ENCODE peak calls at places on chromosomes 12 and 14, in four cellular contexts. X is smooth muscle cell of the brain vasculature, H is Daoy, Z is Caki2. I is an unnamed sample.

GRCh38 chr12:29510591-29511174 is 13.2 kb upstream of the OVCH1 start:
- DNase-seq in X (no peak), H (no peak), Z (no peak), I (no peak)

GRCh38 chr14:74213907-74214803 is 25.1 kb upstream of the VSX2 start:
- DNase-seq in X (no peak), H (no peak), Z (no peak), I (no peak)

GRCh38 chr12:33253123-33253522 is 186.5 kb downstream of the SYT10 start:
- DNase-seq in X (no peak), H (no peak), Z (no peak), I (no peak)

GRCh38 chr12:12207746-12208145 is 59.1 kb downstream of the LRP6 start:
- DNase-seq in X (no peak), H (no peak), Z (peak; percentile 28), I (no peak)

GRCh38 chr12:12333980-12334709 is 15.9 kb downstream of the MANSC1 start:
- DNase-seq in X (no peak), H (peak; percentile 45), Z (peak; percentile 47), I (no peak)

GRCh38 chr14:106738075-106738474 is 1211.7 kb downstream of the TMEM121 start:
- DNase-seq in X (no peak), H (no peak), Z (no peak), I (no peak)

GRCh38 chr12:104890463-104891096 is 67.5 kb downstream of the SLC41A2 start:
- DNase-seq in X (no peak), H (no peak), Z (no peak), I (no peak)

GRCh38 chr12:52618216-52618615 is at the start of gene KRT73:
- DNase-seq in X (no peak), H (no peak), Z (no peak), I (no peak)

GRCh38 chr14:51368721-51369163 is 128.7 kb downstream of the TMX1 start:
- DNase-seq in X (peak; percentile 71), H (peak; percentile 82), Z (no peak), I (no peak)

GRCh38 chr12:128792398-128792797 is 31.4 kb downstream of the SLC15A4 start:
- DNase-seq in X (no peak), H (no peak), Z (no peak), I (no peak)

GRCh38 chr14:84927096-84927910 is 602.6 kb upstream of the FLRT2 start:
- DNase-seq in X (no peak), H (no peak), Z (no peak), I (no peak)

GRCh38 chr12:26939192-26939832 is 1.0 kb downstream of the FGFR1OP2 start:
- DNase-seq in X (no peak), H (no peak), Z (no peak), I (no peak)

GRCh38 chr12:51890135-51890464 is 2.2 kb downstream of the ANKRD33 start:
- DNase-seq in X (no peak), H (no peak), Z (no peak), I (no peak)

GRCh38 chr14:58740584-58740983 is 102.8 kb downstream of the DACT1 start:
- DNase-seq in X (no peak), H (no peak), Z (no peak), I (peak; percentile 21)

GRCh38 chr12:96770239-96770780 is 136.7 kb upstream of the NEDD1 start:
- DNase-seq in X (no peak), H (no peak), Z (no peak), I (no peak)

GRCh38 chr12:14256139-14256538 is 109.3 kb upstream of the ATF7IP start:
- DNase-seq in X (no peak), H (peak; percentile 46), Z (no peak), I (no peak)

GRCh38 chr12:44960423-44960822 is 84.3 kb upstream of the NELL2 start:
- DNase-seq in X (no peak), H (no peak), Z (no peak), I (no peak)

GRCh38 chr14:70901218-70901772 is 6.0 kb upstream of the PCNX1 start:
- DNase-seq in X (no peak), H (peak; percentile 18), Z (no peak), I (no peak)

GRCh38 chr12:11658796-11659195 is 9.3 kb downstream of the ETV6 start:
- DNase-seq in X (no peak), H (no peak), Z (no peak), I (no peak)

GRCh38 chr12:122046145-122046544 is 24.5 kb downstream of the BCL7A start:
- DNase-seq in X (no peak), H (no peak), Z (no peak), I (no peak)

GRCh38 chr14:91381801-91382670 is 35.6 kb downstream of the CCDC88C start:
- DNase-seq in X (no peak), H (no peak), Z (no peak), I (no peak)

GRCh38 chr12:20513189-20513588 is 144.9 kb downstream of the PDE3A start:
- DNase-seq in X (no peak), H (no peak), Z (no peak), I (no peak)

GRCh38 chr14:77516111-77516510 is 17.5 kb upstream of the ISM2 start:
- DNase-seq in X (no peak), H (no peak), Z (no peak), I (no peak)

GRCh38 chr14:57136669-57137068 is 132.0 kb downstream of the EXOC5 start:
- DNase-seq in X (no peak), H (no peak), Z (no peak), I (no peak)

GRCh38 chr14:96156804-96157760 is 47.6 kb upstream of the BDKRB2 start:
- DNase-seq in X (no peak), H (no peak), Z (no peak), I (no peak)

GRCh38 chr12:95701275-95701674 is 89.3 kb downstream of the NTN4 start:
- DNase-seq in X (peak; percentile 15), H (peak; percentile 33), Z (no peak), I (no peak)

GRCh38 chr12:94012508-94013044 is 135.8 kb upstream of the PLXNC1 start:
- DNase-seq in X (no peak), H (no peak), Z (no peak), I (no peak)

GRCh38 chr12:67286257-67286656 is 17.1 kb downstream of the CAND1 start:
- DNase-seq in X (no peak), H (no peak), Z (no peak), I (no peak)

GRCh38 chr14:25121342-25122129 is 71.6 kb upstream of the STXBP6 start:
- DNase-seq in X (peak; percentile 45), H (peak; percentile 62), Z (peak; percentile 37), I (no peak)

GRCh38 chr14:88189040-88189839 is 133.8 kb downstream of the KCNK10 start:
- DNase-seq in X (peak; percentile 24), H (peak; percentile 82), Z (peak; percentile 34), I (peak; percentile 81)

I was measured in hippocampal formation.